ENCODE peak calls at places on chromosomes 5 and 9, in ten cellular contexts. One of them, this sample, is unnamed.

GRCh38 chr9:134645607-134646365 is 4.2 kb downstream of the COL5A1 start:
- DNase-seq in fibroblast of lung: no peak
- DNase-seq in prostate gland: no peak
- DNase-seq in heart right ventricle: no peak
- DNase-seq in GM23338: no peak
- DNase-seq in ovary: no peak
- DNase-seq in AG04450: no peak
- DNase-seq in OCI-LY7: no peak
- DNase-seq in SK-N-SH: no peak
- DNase-seq in mesendoderm: no peak
- DNase-seq in this sample: no peak

GRCh38 chr5:124274949-124275348 is 471.5 kb downstream of the ZNF608 start:
- DNase-seq in mesendoderm: no peak
- DNase-seq in ovary: no peak
- DNase-seq in prostate gland: no peak
- DNase-seq in heart right ventricle: no peak
- DNase-seq in AG04450: no peak
- DNase-seq in SK-N-SH: no peak
- DNase-seq in OCI-LY7: no peak
- DNase-seq in fibroblast of lung: peak
- DNase-seq in GM23338: no peak
- DNase-seq in this sample: no peak

GRCh38 chr9:88605500-88606172 is 70.7 kb downstream of the NXNL2 start:
- DNase-seq in AG04450: no peak
- DNase-seq in mesendoderm: no peak
- DNase-seq in heart right ventricle: no peak
- DNase-seq in SK-N-SH: no peak
- DNase-seq in GM23338: no peak
- DNase-seq in prostate gland: no peak
- DNase-seq in ovary: no peak
- DNase-seq in OCI-LY7: no peak
- DNase-seq in fibroblast of lung: peak
- DNase-seq in this sample: no peak

GRCh38 chr5:36662291-36662851 is 56.0 kb downstream of the SLC1A3 start:
- DNase-seq in ovary: no peak
- DNase-seq in heart right ventricle: no peak
- DNase-seq in SK-N-SH: no peak
- DNase-seq in prostate gland: no peak
- DNase-seq in OCI-LY7: no peak
- DNase-seq in AG04450: no peak
- DNase-seq in mesendoderm: no peak
- DNase-seq in GM23338: no peak
- DNase-seq in fibroblast of lung: peak
- DNase-seq in this sample: no peak

GRCh38 chr5:16815432-16815831 is 120.7 kb downstream of the MYO10 start:
- DNase-seq in OCI-LY7: no peak
- DNase-seq in SK-N-SH: no peak
- DNase-seq in GM23338: no peak
- DNase-seq in mesendoderm: no peak
- DNase-seq in prostate gland: peak
- DNase-seq in fibroblast of lung: no peak
- DNase-seq in ovary: no peak
- DNase-seq in heart right ventricle: no peak
- DNase-seq in AG04450: no peak
- DNase-seq in this sample: no peak

GRCh38 chr9:98709968-98710965 is 1.5 kb upstream of the GABBR2 start:
- DNase-seq in prostate gland: no peak
- DNase-seq in heart right ventricle: no peak
- DNase-seq in SK-N-SH: no peak
- DNase-seq in GM23338: peak
- DNase-seq in AG04450: peak
- DNase-seq in ovary: no peak
- DNase-seq in OCI-LY7: no peak
- DNase-seq in mesendoderm: peak
- DNase-seq in fibroblast of lung: peak
- DNase-seq in this sample: no peak

GRCh38 chr5:65482727-65483473 is 1.2 kb upstream of the ADAMTS6 start:
- DNase-seq in prostate gland: no peak
- DNase-seq in ovary: no peak
- DNase-seq in heart right ventricle: no peak
- DNase-seq in fibroblast of lung: peak
- DNase-seq in GM23338: peak
- DNase-seq in SK-N-SH: peak
- DNase-seq in OCI-LY7: peak
- DNase-seq in mesendoderm: peak
- DNase-seq in AG04450: no peak
- DNase-seq in this sample: no peak

GRCh38 chr5:146588331-146588730 is 72.3 kb upstream of the GPR151 start:
- DNase-seq in heart right ventricle: no peak
- DNase-seq in SK-N-SH: no peak
- DNase-seq in AG04450: no peak
- DNase-seq in mesendoderm: no peak
- DNase-seq in fibroblast of lung: peak
- DNase-seq in ovary: no peak
- DNase-seq in GM23338: no peak
- DNase-seq in OCI-LY7: no peak
- DNase-seq in prostate gland: no peak
- DNase-seq in this sample: no peak

GRCh38 chr5:143233020-143233419 is 170.5 kb downstream of the NR3C1 start:
- DNase-seq in mesendoderm: no peak
- DNase-seq in OCI-LY7: no peak
- DNase-seq in fibroblast of lung: peak
- DNase-seq in SK-N-SH: no peak
- DNase-seq in GM23338: no peak
- DNase-seq in AG04450: no peak
- DNase-seq in prostate gland: no peak
- DNase-seq in heart right ventricle: no peak
- DNase-seq in ovary: no peak
- DNase-seq in this sample: no peak

GRCh38 chr9:127754761-127755557 is 19.9 kb upstream of the TOR2A start:
- DNase-seq in GM23338: peak
- DNase-seq in prostate gland: no peak
- DNase-seq in fibroblast of lung: no peak
- DNase-seq in mesendoderm: peak
- DNase-seq in SK-N-SH: peak
- DNase-seq in ovary: no peak
- DNase-seq in heart right ventricle: no peak
- DNase-seq in OCI-LY7: no peak
- DNase-seq in AG04450: no peak
- DNase-seq in this sample: peak

GRCh38 chr9:127755558-127756060 is 20.5 kb upstream of the TOR2A start:
- DNase-seq in AG04450: no peak
- DNase-seq in SK-N-SH: no peak
- DNase-seq in ovary: no peak
- DNase-seq in prostate gland: no peak
- DNase-seq in mesendoderm: no peak
- DNase-seq in fibroblast of lung: no peak
- DNase-seq in OCI-LY7: no peak
- DNase-seq in GM23338: no peak
- DNase-seq in heart right ventricle: no peak
- DNase-seq in this sample: no peak

GRCh38 chr9:127754099-127754760 is 19.1 kb upstream of the TOR2A start:
- DNase-seq in GM23338: peak
- DNase-seq in prostate gland: no peak
- DNase-seq in SK-N-SH: peak
- DNase-seq in fibroblast of lung: peak
- DNase-seq in AG04450: no peak
- DNase-seq in OCI-LY7: no peak
- DNase-seq in heart right ventricle: no peak
- DNase-seq in mesendoderm: peak
- DNase-seq in ovary: no peak
- DNase-seq in this sample: peak

GRCh38 chr9:127753148-127753547 is 18.1 kb upstream of the TOR2A start:
- DNase-seq in ovary: no peak
- DNase-seq in OCI-LY7: no peak
- DNase-seq in mesendoderm: no peak
- DNase-seq in AG04450: no peak
- DNase-seq in prostate gland: no peak
- DNase-seq in SK-N-SH: no peak
- DNase-seq in GM23338: no peak
- DNase-seq in heart right ventricle: no peak
- DNase-seq in fibroblast of lung: no peak
- DNase-seq in this sample: no peak

DNA sequence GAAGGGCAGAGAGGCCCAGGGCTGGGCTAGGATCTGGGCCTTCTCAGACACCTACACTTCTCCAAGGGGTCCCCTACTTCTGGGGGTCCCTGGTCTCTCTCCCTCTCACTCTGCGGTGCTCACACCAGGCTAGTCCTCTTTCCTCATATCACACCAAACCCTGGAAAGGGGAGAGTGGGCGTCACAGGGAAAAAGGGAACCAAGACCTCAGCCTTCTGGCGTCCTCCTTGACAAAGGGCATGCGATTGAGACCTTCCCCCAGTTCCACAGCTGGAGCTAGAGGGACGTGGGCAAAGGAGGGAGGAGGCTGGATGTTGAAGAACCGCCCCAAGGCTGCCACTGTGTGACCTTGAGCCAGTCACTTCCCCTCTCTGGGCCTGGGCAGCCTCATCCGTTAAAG is 18.5 kb upstream of the TOR2A start:
- DNase-seq in mesendoderm: no peak
- DNase-seq in fibroblast of lung: no peak
- DNase-seq in OCI-LY7: no peak
- DNase-seq in AG04450: no peak
- DNase-seq in SK-N-SH: no peak
- DNase-seq in GM23338: no peak
- DNase-seq in prostate gland: no peak
- DNase-seq in ovary: no peak
- DNase-seq in heart right ventricle: no peak
- DNase-seq in this sample: no peak
- H3K4me3 ChIP-seq in mesendoderm: no peak
- H3K4me3 ChIP-seq in fibroblast of lung: no peak
- H3K4me3 ChIP-seq in OCI-LY7: no peak
- H3K4me3 ChIP-seq in AG04450: no peak
- H3K4me3 ChIP-seq in SK-N-SH: peak
- H3K4me3 ChIP-seq in GM23338: peak
- H3K4me3 ChIP-seq in prostate gland: no peak
- H3K4me3 ChIP-seq in ovary: no peak
- H3K4me3 ChIP-seq in heart right ventricle: no peak
- H3K4me3 ChIP-seq in this sample: no peak

GRCh38 chr9:126335837-126336236 is 9.2 kb downstream of the MVB12B start:
- DNase-seq in SK-N-SH: peak
- DNase-seq in OCI-LY7: no peak
- DNase-seq in ovary: no peak
- DNase-seq in fibroblast of lung: no peak
- DNase-seq in heart right ventricle: no peak
- DNase-seq in mesendoderm: no peak
- DNase-seq in prostate gland: no peak
- DNase-seq in AG04450: no peak
- DNase-seq in GM23338: peak
- DNase-seq in this sample: no peak
- H3K27ac ChIP-seq in SK-N-SH: no peak
- H3K27ac ChIP-seq in OCI-LY7: no peak
- H3K27ac ChIP-seq in ovary: no peak
- H3K27ac ChIP-seq in fibroblast of lung: no peak
- H3K27ac ChIP-seq in heart right ventricle: no peak
- H3K27ac ChIP-seq in mesendoderm: no peak
- H3K27ac ChIP-seq in prostate gland: no peak
- H3K27ac ChIP-seq in AG04450: no peak
- H3K27ac ChIP-seq in GM23338: no peak
- H3K27ac ChIP-seq in this sample: no peak

GRCh38 chr5:81852277-81853004 is 101.5 kb upstream of the SSBP2 start:
- DNase-seq in SK-N-SH: peak
- DNase-seq in prostate gland: no peak
- DNase-seq in OCI-LY7: peak
- DNase-seq in ovary: peak
- DNase-seq in fibroblast of lung: peak
- DNase-seq in GM23338: peak
- DNase-seq in mesendoderm: peak
- DNase-seq in AG04450: peak
- DNase-seq in heart right ventricle: peak
- DNase-seq in this sample: peak

GRCh38 chr5:81849769-81850367 is 99.0 kb upstream of the SSBP2 start:
- DNase-seq in OCI-LY7: no peak
- DNase-seq in GM23338: no peak
- DNase-seq in ovary: no peak
- DNase-seq in mesendoderm: peak
- DNase-seq in prostate gland: no peak
- DNase-seq in SK-N-SH: no peak
- DNase-seq in heart right ventricle: no peak
- DNase-seq in fibroblast of lung: no peak
- DNase-seq in AG04450: no peak
- DNase-seq in this sample: no peak

GRCh38 chr5:81851481-81852178 is 100.7 kb upstream of the SSBP2 start:
- DNase-seq in mesendoderm: peak
- DNase-seq in GM23338: peak
- DNase-seq in fibroblast of lung: peak
- DNase-seq in ovary: peak
- DNase-seq in prostate gland: peak
- DNase-seq in AG04450: peak
- DNase-seq in OCI-LY7: peak
- DNase-seq in heart right ventricle: peak
- DNase-seq in SK-N-SH: peak
- DNase-seq in this sample: peak

GRCh38 chr5:81850932-81851331 is 100.0 kb upstream of the SSBP2 start:
- DNase-seq in mesendoderm: no peak
- DNase-seq in SK-N-SH: no peak
- DNase-seq in prostate gland: no peak
- DNase-seq in ovary: peak
- DNase-seq in fibroblast of lung: no peak
- DNase-seq in GM23338: no peak
- DNase-seq in heart right ventricle: no peak
- DNase-seq in AG04450: no peak
- DNase-seq in OCI-LY7: no peak
- DNase-seq in this sample: no peak

GRCh38 chr5:81850494-81850893 is 99.6 kb upstream of the SSBP2 start:
- DNase-seq in OCI-LY7: peak
- DNase-seq in SK-N-SH: no peak
- DNase-seq in prostate gland: no peak
- DNase-seq in heart right ventricle: no peak
- DNase-seq in fibroblast of lung: peak
- DNase-seq in mesendoderm: peak
- DNase-seq in GM23338: no peak
- DNase-seq in AG04450: no peak
- DNase-seq in ovary: no peak
- DNase-seq in this sample: no peak
- H3K4me3 ChIP-seq in OCI-LY7: peak
- H3K4me3 ChIP-seq in SK-N-SH: no peak
- H3K4me3 ChIP-seq in prostate gland: no peak
- H3K4me3 ChIP-seq in heart right ventricle: no peak
- H3K4me3 ChIP-seq in fibroblast of lung: no peak
- H3K4me3 ChIP-seq in mesendoderm: no peak
- H3K4me3 ChIP-seq in GM23338: no peak
- H3K4me3 ChIP-seq in AG04450: no peak
- H3K4me3 ChIP-seq in ovary: no peak
- H3K4me3 ChIP-seq in this sample: no peak

GRCh38 chr5:171969288-171969880 is 37.1 kb downstream of the FBXW11 start:
- DNase-seq in SK-N-SH: no peak
- DNase-seq in fibroblast of lung: no peak
- DNase-seq in mesendoderm: no peak
- DNase-seq in OCI-LY7: no peak
- DNase-seq in AG04450: no peak
- DNase-seq in ovary: no peak
- DNase-seq in heart right ventricle: no peak
- DNase-seq in GM23338: no peak
- DNase-seq in prostate gland: no peak
- DNase-seq in this sample: no peak
- H3K27ac ChIP-seq in SK-N-SH: no peak
- H3K27ac ChIP-seq in fibroblast of lung: no peak
- H3K27ac ChIP-seq in mesendoderm: no peak
- H3K27ac ChIP-seq in OCI-LY7: peak
- H3K27ac ChIP-seq in AG04450: no peak
- H3K27ac ChIP-seq in ovary: no peak
- H3K27ac ChIP-seq in heart right ventricle: no peak
- H3K27ac ChIP-seq in GM23338: peak
- H3K27ac ChIP-seq in prostate gland: no peak
- H3K27ac ChIP-seq in this sample: no peak